ENCODE peak calls at places on chromosomes 11 and 22, in nine cellular contexts. One of them, this sample, is unnamed.
A peak's percentile ranks its signal among the peaks of the same experiment; 100 is the strongest.

GRCh38 chr11:95884364-95884763 is 39.5 kb downstream of the MTMR2 start:
- DNase-seq in pancreas: no peak
- DNase-seq in PC-3: peak; percentile 16
- DNase-seq in fibroblast of lung: peak; percentile 87
- DNase-seq in right atrium auricular region: no peak
- DNase-seq in fibroblast of pulmonary artery: peak; percentile 59
- DNase-seq in sigmoid colon: no peak
- DNase-seq in GM23338: no peak
- DNase-seq in choroid plexus epithelial cell: peak; percentile 81
- DNase-seq in this sample: peak; percentile 45

GRCh38 chr11:43508511-43508918 is 149.8 kb downstream of the TTC17 start:
- DNase-seq in sigmoid colon: no peak
- DNase-seq in fibroblast of lung: peak; percentile 51
- DNase-seq in choroid plexus epithelial cell: peak; percentile 76
- DNase-seq in fibroblast of pulmonary artery: peak; percentile 61
- DNase-seq in PC-3: peak; percentile 45
- DNase-seq in GM23338: no peak
- DNase-seq in pancreas: no peak
- DNase-seq in right atrium auricular region: no peak
- DNase-seq in this sample: peak; percentile 89

GRCh38 chr11:12166299-12167092 is 56.1 kb downstream of the MICAL2 start:
- DNase-seq in right atrium auricular region: no peak
- DNase-seq in fibroblast of pulmonary artery: no peak
- DNase-seq in GM23338: no peak
- DNase-seq in fibroblast of lung: no peak
- DNase-seq in choroid plexus epithelial cell: no peak
- DNase-seq in PC-3: no peak
- DNase-seq in pancreas: no peak
- DNase-seq in sigmoid colon: no peak
- DNase-seq in this sample: no peak

GRCh38 chr11:9923280-9923679 is 259.4 kb downstream of the SWAP70 start:
- DNase-seq in sigmoid colon: no peak
- DNase-seq in right atrium auricular region: no peak
- DNase-seq in fibroblast of lung: no peak
- DNase-seq in PC-3: no peak
- DNase-seq in GM23338: peak; percentile 33
- DNase-seq in choroid plexus epithelial cell: no peak
- DNase-seq in fibroblast of pulmonary artery: no peak
- DNase-seq in pancreas: no peak
- DNase-seq in this sample: no peak

GRCh38 chr22:44026630-44027511 is 2.8 kb downstream of the PARVB start:
- DNase-seq in pancreas: no peak
- DNase-seq in GM23338: no peak
- DNase-seq in sigmoid colon: peak; percentile 85
- DNase-seq in fibroblast of lung: peak; percentile 69
- DNase-seq in choroid plexus epithelial cell: peak; percentile 50
- DNase-seq in right atrium auricular region: peak; percentile 93
- DNase-seq in fibroblast of pulmonary artery: peak; percentile 62
- DNase-seq in PC-3: no peak
- DNase-seq in this sample: peak; percentile 88

GRCh38 chr22:26740253-26740652 is 82.9 kb downstream of the MIAT start:
- DNase-seq in choroid plexus epithelial cell: no peak
- DNase-seq in PC-3: no peak
- DNase-seq in fibroblast of pulmonary artery: no peak
- DNase-seq in GM23338: peak; percentile 36
- DNase-seq in pancreas: no peak
- DNase-seq in right atrium auricular region: no peak
- DNase-seq in sigmoid colon: no peak
- DNase-seq in fibroblast of lung: no peak
- DNase-seq in this sample: no peak

GRCh38 chr22:50445071-50445879 is 29.6 kb downstream of the SBF1 start:
- DNase-seq in PC-3: no peak
- DNase-seq in pancreas: no peak
- DNase-seq in sigmoid colon: no peak
- DNase-seq in GM23338: peak; percentile 32
- DNase-seq in choroid plexus epithelial cell: no peak
- DNase-seq in fibroblast of lung: no peak
- DNase-seq in fibroblast of pulmonary artery: no peak
- DNase-seq in right atrium auricular region: no peak
- DNase-seq in this sample: no peak

GRCh38 chr11:113615773-113616172 is 90.3 kb downstream of the TMPRSS5 start:
- DNase-seq in choroid plexus epithelial cell: peak; percentile 33
- DNase-seq in right atrium auricular region: no peak
- DNase-seq in fibroblast of lung: peak; percentile 87
- DNase-seq in GM23338: no peak
- DNase-seq in sigmoid colon: no peak
- DNase-seq in fibroblast of pulmonary artery: peak; percentile 19
- DNase-seq in pancreas: no peak
- DNase-seq in PC-3: no peak
- DNase-seq in this sample: peak; percentile 58

GRCh38 chr22:31537019-31537535 is 40.7 kb downstream of the SFI1 start:
- DNase-seq in GM23338: no peak
- DNase-seq in fibroblast of lung: no peak
- DNase-seq in pancreas: no peak
- DNase-seq in sigmoid colon: peak; percentile 1
- DNase-seq in choroid plexus epithelial cell: peak; percentile 8
- DNase-seq in fibroblast of pulmonary artery: peak; percentile 21
- DNase-seq in PC-3: no peak
- DNase-seq in right atrium auricular region: no peak
- DNase-seq in this sample: no peak

GRCh38 chr22:35568751-35569725 is 28.4 kb downstream of the RASD2 start:
- DNase-seq in sigmoid colon: no peak
- DNase-seq in choroid plexus epithelial cell: no peak
- DNase-seq in GM23338: no peak
- DNase-seq in fibroblast of lung: peak; percentile 82
- DNase-seq in pancreas: no peak
- DNase-seq in right atrium auricular region: no peak
- DNase-seq in fibroblast of pulmonary artery: peak; percentile 32
- DNase-seq in PC-3: peak; percentile 78
- DNase-seq in this sample: peak; percentile 26

GRCh38 chr11:64580387-64580786 is 10.6 kb upstream of the SLC22A12 start:
- DNase-seq in sigmoid colon: peak; percentile 13
- DNase-seq in right atrium auricular region: no peak
- DNase-seq in fibroblast of lung: peak; percentile 4
- DNase-seq in choroid plexus epithelial cell: no peak
- DNase-seq in pancreas: peak; percentile 35
- DNase-seq in PC-3: no peak
- DNase-seq in fibroblast of pulmonary artery: no peak
- DNase-seq in GM23338: no peak
- DNase-seq in this sample: peak; percentile 31

GRCh38 chr11:35305670-35306382 is 113.5 kb downstream of the SLC1A2 start:
- DNase-seq in fibroblast of pulmonary artery: peak; percentile 69
- DNase-seq in sigmoid colon: no peak
- DNase-seq in fibroblast of lung: peak; percentile 48
- DNase-seq in GM23338: peak; percentile 84
- DNase-seq in pancreas: no peak
- DNase-seq in right atrium auricular region: no peak
- DNase-seq in PC-3: peak; percentile 55
- DNase-seq in choroid plexus epithelial cell: peak; percentile 68
- DNase-seq in this sample: peak; percentile 70

GRCh38 chr11:26950260-26950719 is 43.6 kb upstream of the FIBIN start:
- DNase-seq in GM23338: no peak
- DNase-seq in pancreas: no peak
- DNase-seq in choroid plexus epithelial cell: peak; percentile 83
- DNase-seq in sigmoid colon: no peak
- DNase-seq in PC-3: no peak
- DNase-seq in fibroblast of lung: peak; percentile 88
- DNase-seq in right atrium auricular region: no peak
- DNase-seq in fibroblast of pulmonary artery: peak; percentile 81
- DNase-seq in this sample: peak; percentile 69

GRCh38 chr11:66951927-66952337 is 6.3 kb downstream of the PC start:
- DNase-seq in PC-3: no peak
- DNase-seq in choroid plexus epithelial cell: peak; percentile 71
- DNase-seq in fibroblast of lung: no peak
- DNase-seq in right atrium auricular region: no peak
- DNase-seq in sigmoid colon: no peak
- DNase-seq in GM23338: no peak
- DNase-seq in fibroblast of pulmonary artery: peak; percentile 32
- DNase-seq in pancreas: peak; percentile 65
- DNase-seq in this sample: no peak

DNA sequence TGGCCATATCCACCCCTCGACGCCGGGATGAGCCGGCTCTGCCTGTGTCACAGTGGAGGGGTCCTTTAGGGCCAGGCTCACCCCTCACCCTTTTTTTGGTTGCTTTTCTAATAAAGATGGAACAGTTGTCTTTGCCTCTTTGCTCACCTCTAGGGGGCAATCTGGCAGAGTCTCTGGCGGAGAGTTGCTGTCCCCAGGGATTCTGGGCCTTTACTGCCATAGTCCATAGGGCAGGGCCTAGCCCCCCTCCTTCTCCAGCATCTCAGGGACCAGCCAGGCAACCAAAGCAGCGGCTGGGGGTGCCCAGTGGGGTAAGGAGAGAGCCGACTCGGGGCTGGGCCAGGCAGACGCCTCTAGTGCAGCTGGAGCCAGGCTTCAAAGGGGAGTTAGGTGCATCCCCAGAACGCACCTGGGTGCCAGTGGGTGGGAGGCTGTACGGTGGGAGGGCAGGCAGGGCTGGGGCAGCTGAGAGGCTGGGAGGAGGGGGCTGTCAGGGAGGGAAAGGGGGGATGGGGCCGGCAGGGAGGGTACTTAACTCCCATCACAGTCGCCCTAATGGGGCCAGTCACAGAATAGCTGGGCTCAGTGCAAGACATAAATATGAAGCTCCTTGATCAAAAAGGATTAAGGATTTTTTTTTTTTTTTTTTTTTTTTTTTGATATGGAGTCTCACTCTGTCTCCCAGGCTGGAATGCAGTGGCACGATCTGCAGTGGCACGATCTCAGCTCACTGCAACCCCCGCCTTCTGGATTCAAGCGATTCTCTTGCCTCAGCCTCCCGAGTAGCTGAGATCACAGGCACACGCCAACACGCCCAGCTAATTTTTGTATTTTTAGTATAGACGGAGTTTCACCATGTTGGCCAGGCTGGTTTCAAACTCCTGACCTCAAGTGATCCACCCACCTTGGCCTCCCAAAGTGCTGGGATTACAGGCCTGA is 2.5 kb upstream of the SUSD2 start:
- DNase-seq in PC-3: no peak
- DNase-seq in fibroblast of pulmonary artery: peak; percentile 24
- DNase-seq in sigmoid colon: no peak
- DNase-seq in fibroblast of lung: no peak
- DNase-seq in pancreas: no peak
- DNase-seq in choroid plexus epithelial cell: no peak
- DNase-seq in right atrium auricular region: no peak
- DNase-seq in GM23338: peak; percentile 76
- DNase-seq in this sample: peak; percentile 30
- TF ChIP-seq CTCF in PC-3: peak; percentile 55
- TF ChIP-seq CTCF in fibroblast of pulmonary artery: peak; percentile 45
- TF ChIP-seq CTCF in sigmoid colon: no peak
- TF ChIP-seq CTCF in fibroblast of lung: peak; percentile 22
- TF ChIP-seq CTCF in pancreas: no peak
- TF ChIP-seq CTCF in choroid plexus epithelial cell: peak; percentile 62
- TF ChIP-seq CTCF in right atrium auricular region: no peak
- TF ChIP-seq CTCF in GM23338: peak; percentile 64
- TF ChIP-seq CTCF in this sample: peak; percentile 48

DNA sequence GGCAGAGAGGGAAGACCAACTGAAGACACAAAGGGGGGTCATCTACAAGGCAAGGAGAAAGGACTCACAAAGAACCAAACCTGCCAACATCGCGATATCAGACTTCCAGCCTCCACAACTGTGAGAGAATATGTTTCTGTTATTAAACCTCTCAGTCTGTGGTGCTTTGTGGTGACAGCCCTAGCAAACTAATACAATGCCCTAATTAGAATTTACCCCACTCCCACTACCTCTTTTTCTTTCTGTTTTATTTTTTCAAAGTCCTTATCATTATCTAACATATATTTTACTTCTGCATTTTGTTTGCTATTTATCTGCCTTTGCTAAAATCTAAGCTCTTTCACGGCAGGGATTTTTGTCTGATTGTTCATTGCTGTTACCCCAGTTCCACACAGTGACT is 2.5 kb upstream of the OR52D1 start:
- DNase-seq in GM23338: no peak
- DNase-seq in sigmoid colon: no peak
- DNase-seq in fibroblast of pulmonary artery: no peak
- DNase-seq in fibroblast of lung: no peak
- DNase-seq in pancreas: no peak
- DNase-seq in PC-3: no peak
- DNase-seq in right atrium auricular region: no peak
- DNase-seq in choroid plexus epithelial cell: no peak
- DNase-seq in this sample: no peak
- H3K4me3 ChIP-seq in GM23338: no peak overlapping the region
- H3K4me3 ChIP-seq in sigmoid colon: no peak overlapping the region
- H3K4me3 ChIP-seq in fibroblast of pulmonary artery: no peak overlapping the region
- H3K4me3 ChIP-seq in fibroblast of lung: no peak overlapping the region
- H3K4me3 ChIP-seq in pancreas: no peak overlapping the region
- H3K4me3 ChIP-seq in PC-3: no peak overlapping the region
- H3K4me3 ChIP-seq in right atrium auricular region: no peak overlapping the region
- H3K4me3 ChIP-seq in choroid plexus epithelial cell: no peak overlapping the region
- H3K4me3 ChIP-seq in this sample: no peak overlapping the region

GRCh38 chr11:119372260-119373058 is 9.0 kb downstream of the USP2 start:
- DNase-seq in pancreas: peak; percentile 49
- DNase-seq in GM23338: no peak
- DNase-seq in right atrium auricular region: no peak
- DNase-seq in fibroblast of pulmonary artery: no peak
- DNase-seq in fibroblast of lung: no peak
- DNase-seq in sigmoid colon: no peak
- DNase-seq in choroid plexus epithelial cell: no peak
- DNase-seq in PC-3: no peak
- DNase-seq in this sample: no peak

GRCh38 chr11:119370486-119371046 is 10.9 kb downstream of the USP2 start:
- DNase-seq in pancreas: no peak
- DNase-seq in sigmoid colon: peak; percentile 57
- DNase-seq in choroid plexus epithelial cell: no peak
- DNase-seq in right atrium auricular region: no peak
- DNase-seq in fibroblast of lung: no peak
- DNase-seq in GM23338: no peak
- DNase-seq in PC-3: no peak
- DNase-seq in fibroblast of pulmonary artery: no peak
- DNase-seq in this sample: no peak

GRCh38 chr11:119371067-119371601 is 10.4 kb downstream of the USP2 start:
- DNase-seq in right atrium auricular region: no peak
- DNase-seq in choroid plexus epithelial cell: no peak
- DNase-seq in PC-3: no peak
- DNase-seq in sigmoid colon: no peak
- DNase-seq in fibroblast of lung: no peak
- DNase-seq in GM23338: no peak
- DNase-seq in pancreas: peak; percentile 15
- DNase-seq in fibroblast of pulmonary artery: no peak
- DNase-seq in this sample: no peak

GRCh38 chr11:119373059-119373875 is 8.2 kb downstream of the USP2 start:
- DNase-seq in right atrium auricular region: no peak
- DNase-seq in pancreas: no peak
- DNase-seq in GM23338: no peak
- DNase-seq in PC-3: no peak
- DNase-seq in fibroblast of lung: no peak
- DNase-seq in choroid plexus epithelial cell: no peak
- DNase-seq in fibroblast of pulmonary artery: no peak
- DNase-seq in sigmoid colon: no peak
- DNase-seq in this sample: no peak

GRCh38 chr11:119371778-119372182 is 9.7 kb downstream of the USP2 start:
- DNase-seq in PC-3: peak; percentile 53
- DNase-seq in pancreas: peak; percentile 43
- DNase-seq in fibroblast of lung: peak; percentile 19
- DNase-seq in right atrium auricular region: no peak
- DNase-seq in sigmoid colon: no peak
- DNase-seq in GM23338: no peak
- DNase-seq in choroid plexus epithelial cell: no peak
- DNase-seq in fibroblast of pulmonary artery: no peak
- DNase-seq in this sample: no peak
- TF ChIP-seq CTCF in PC-3: peak; percentile 54
- TF ChIP-seq CTCF in pancreas: no peak
- TF ChIP-seq CTCF in fibroblast of lung: no peak
- TF ChIP-seq CTCF in right atrium auricular region: no peak
- TF ChIP-seq CTCF in sigmoid colon: no peak
- TF ChIP-seq CTCF in GM23338: peak; percentile 40
- TF ChIP-seq CTCF in choroid plexus epithelial cell: peak; percentile 26
- TF ChIP-seq CTCF in fibroblast of pulmonary artery: peak; percentile 6
- TF ChIP-seq CTCF in this sample: no peak

GRCh38 chr22:29480512-29481264 is 670 bp downstream of the NEFH start:
- DNase-seq in choroid plexus epithelial cell: peak; percentile 71
- DNase-seq in fibroblast of pulmonary artery: peak; percentile 72
- DNase-seq in PC-3: no peak
- DNase-seq in pancreas: no peak
- DNase-seq in sigmoid colon: no peak
- DNase-seq in GM23338: peak; percentile 75
- DNase-seq in fibroblast of lung: peak; percentile 60
- DNase-seq in right atrium auricular region: no peak
- DNase-seq in this sample: peak; percentile 71
- H3K4me3 ChIP-seq in choroid plexus epithelial cell: peak overlapping the region; percentile 42
- H3K4me3 ChIP-seq in fibroblast of pulmonary artery: peak overlapping the region; percentile 40
- H3K4me3 ChIP-seq in PC-3: no peak overlapping the region
- H3K4me3 ChIP-seq in pancreas: peak overlapping the region; percentile 29
- H3K4me3 ChIP-seq in sigmoid colon: peak overlapping the region; percentile 37
- H3K4me3 ChIP-seq in GM23338: peak overlapping the region; percentile 65
- H3K4me3 ChIP-seq in fibroblast of lung: no peak overlapping the region
- H3K4me3 ChIP-seq in right atrium auricular region: peak overlapping the region; percentile 37
- H3K4me3 ChIP-seq in this sample: peak overlapping the region; percentile 11

This sample was measured in cardiac fibroblast.